ENCODE peak calls at places on chromosomes 4 and X, in eight cellular contexts. Z, L, K, A, B, E, Q and P are unnamed samples.

GRCh38 chr4:159778298-159778697 is 675.4 kb downstream of the RAPGEF2 start:
- DNase-seq in B (no peak), Q (peak; percentile 5), L (no peak), K (no peak), Z (no peak), A (no peak), E (no peak), P (no peak)

GRCh38 chrX:8748855-8749254 is 16.9 kb upstream of the ANOS1 start:
- DNase-seq in B (no peak), Z (no peak), E (no peak), Q (peak; percentile 39), K (no peak), A (no peak), L (no peak), P (peak; percentile 12)

GRCh38 chr4:41360911-41361830 is 104.4 kb downstream of the UCHL1 start:
- DNase-seq in B (peak; percentile 69), L (peak; percentile 36), Z (no peak), K (no peak), E (peak; percentile 56), A (peak; percentile 43), Q (no peak), P (no peak)

GRCh38 chr4:78293348-78293747 is 236.2 kb downstream of the FRAS1 start:
- DNase-seq in Z (no peak), E (no peak), L (no peak), A (no peak), Q (no peak), B (no peak), K (no peak), P (no peak)

GRCh38 chrX:41019041-41019392 is 66.2 kb upstream of the USP9X start:
- DNase-seq in E (no peak), K (no peak), Z (no peak), L (no peak), Q (no peak), A (no peak), B (no peak), P (no peak)

GRCh38 chr4:168931215-168931650 is 78.8 kb downstream of the CBR4 start:
- DNase-seq in Z (no peak), K (no peak), A (no peak), B (no peak), L (no peak), Q (no peak), E (no peak), P (no peak)

GRCh38 chr4:78779280-78779679 is 3.1 kb downstream of the BMP2K start:
- DNase-seq in A (no peak), B (no peak), L (no peak), Q (no peak), E (no peak), Z (no peak), K (no peak), P (peak; percentile 60)

GRCh38 chr4:176988226-176988625 is 195.5 kb upstream of the VEGFC start:
- DNase-seq in Q (no peak), A (no peak), K (no peak), L (no peak), Z (no peak), E (no peak), B (no peak), P (no peak)

GRCh38 chrX:20267924-20268701 is 1.4 kb upstream of the RPS6KA3 start:
- DNase-seq in E (peak; percentile 52), A (peak; percentile 40), Z (peak; percentile 60), K (peak; percentile 1), Q (no peak), L (peak; percentile 66), B (peak; percentile 48), P (peak; percentile 22)

GRCh38 chr4:173272987-173273386 is 61.2 kb downstream of the HMGB2 start:
- DNase-seq in A (no peak), L (no peak), K (no peak), B (no peak), Q (no peak), Z (no peak), E (no peak), P (no peak)

GRCh38 chr4:1988327-1988724 is 20.4 kb downstream of the NELFA start:
- DNase-seq in B (no peak), L (no peak), Z (no peak), A (no peak), Q (no peak), E (no peak), K (no peak), P (no peak)

GRCh38 chr4:70405765-70406164 is 8.0 kb downstream of the OPRPN start:
- DNase-seq in A (no peak), Z (no peak), L (no peak), Q (no peak), K (no peak), B (no peak), E (no peak), P (no peak)

GRCh38 chr4:106541253-106541652 is 172.7 kb upstream of the GIMD1 start:
- DNase-seq in K (no peak), B (no peak), A (no peak), L (no peak), Q (no peak), E (no peak), Z (no peak), P (no peak)

GRCh38 chr4:188714907-188715306 is 575.7 kb downstream of the TRIML1 start:
- DNase-seq in Q (no peak), L (no peak), Z (no peak), B (no peak), A (no peak), K (no peak), E (no peak), P (no peak)

GRCh38 chr4:53558061-53558801 is 33.1 kb downstream of the LNX1 start:
- DNase-seq in E (no peak), L (no peak), A (no peak), K (no peak), B (no peak), Z (no peak), Q (peak; percentile 69), P (no peak)

GRCh38 chr4:70559216-70559830 is 32.7 kb upstream of the AMBN start:
- DNase-seq in K (no peak), A (peak; percentile 28), E (no peak), L (peak; percentile 26), Z (peak; percentile 18), Q (peak; percentile 51), B (peak; percentile 54), P (peak; percentile 57)

GRCh38 chr4:87497586-87497985 is 31.6 kb downstream of the SPARCL1 start:
- DNase-seq in L (no peak), A (no peak), Q (no peak), E (no peak), Z (no peak), B (no peak), K (no peak), P (no peak)

GRCh38 chr4:183350317-183351071 is 28.3 kb upstream of the CLDN24 start:
- DNase-seq in Q (no peak), L (no peak), Z (no peak), B (peak; percentile 18), K (no peak), A (no peak), E (no peak), P (no peak)

GRCh38 chr4:183348136-183348535 is 25.9 kb upstream of the CLDN24 start:
- DNase-seq in Z (no peak), Q (no peak), A (no peak), E (no peak), K (no peak), B (no peak), L (no peak), P (no peak)

GRCh38 chr4:183347586-183347985 is 25.4 kb upstream of the CLDN24 start:
- DNase-seq in K (no peak), E (no peak), B (no peak), L (no peak), Z (no peak), A (no peak), Q (no peak), P (no peak)

GRCh38 chr4:183348706-183349659 is 26.8 kb upstream of the CLDN24 start:
- DNase-seq in B (no peak), L (no peak), A (no peak), Q (peak; percentile 28), K (no peak), E (no peak), Z (no peak), P (peak; percentile 82)

GRCh38 chr4:183349673-183350072 is 27.4 kb upstream of the CLDN24 start:
- DNase-seq in L (no peak), Q (no peak), Z (no peak), K (no peak), B (no peak), E (no peak), A (no peak), P (no peak)
- TF ChIP-seq POLR2A in L (no peak), Q (no peak), Z (no peak), K (no peak), B (no peak), E (no peak), A (no peak), P (no peak)

DNA sequence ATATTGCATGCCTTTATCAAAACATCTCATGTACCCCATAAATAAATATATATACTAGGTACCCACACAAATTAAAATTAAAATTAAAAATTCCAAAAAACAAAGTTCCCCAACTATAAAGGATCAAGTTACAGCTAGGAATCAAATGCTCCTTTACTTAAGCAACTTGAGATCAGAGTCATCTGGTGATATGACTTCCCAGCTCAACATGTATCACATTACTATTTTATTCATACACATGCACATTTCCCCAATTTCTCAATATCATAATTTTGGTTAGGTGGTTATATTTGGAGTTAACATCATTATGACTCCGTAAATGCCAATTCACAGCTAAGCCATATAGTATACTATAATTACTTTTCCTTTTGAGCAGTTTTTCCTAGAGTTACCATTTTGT is 60.9 kb downstream of the CLOCK start:
- DNase-seq in Z (no peak), B (no peak), A (no peak), K (no peak), E (no peak), L (no peak), Q (no peak), P (no peak)
- TF ChIP-seq POLR2A in Z (no peak), B (no peak), A (no peak), K (no peak), E (no peak), L (no peak), Q (no peak), P (no peak)

DNA sequence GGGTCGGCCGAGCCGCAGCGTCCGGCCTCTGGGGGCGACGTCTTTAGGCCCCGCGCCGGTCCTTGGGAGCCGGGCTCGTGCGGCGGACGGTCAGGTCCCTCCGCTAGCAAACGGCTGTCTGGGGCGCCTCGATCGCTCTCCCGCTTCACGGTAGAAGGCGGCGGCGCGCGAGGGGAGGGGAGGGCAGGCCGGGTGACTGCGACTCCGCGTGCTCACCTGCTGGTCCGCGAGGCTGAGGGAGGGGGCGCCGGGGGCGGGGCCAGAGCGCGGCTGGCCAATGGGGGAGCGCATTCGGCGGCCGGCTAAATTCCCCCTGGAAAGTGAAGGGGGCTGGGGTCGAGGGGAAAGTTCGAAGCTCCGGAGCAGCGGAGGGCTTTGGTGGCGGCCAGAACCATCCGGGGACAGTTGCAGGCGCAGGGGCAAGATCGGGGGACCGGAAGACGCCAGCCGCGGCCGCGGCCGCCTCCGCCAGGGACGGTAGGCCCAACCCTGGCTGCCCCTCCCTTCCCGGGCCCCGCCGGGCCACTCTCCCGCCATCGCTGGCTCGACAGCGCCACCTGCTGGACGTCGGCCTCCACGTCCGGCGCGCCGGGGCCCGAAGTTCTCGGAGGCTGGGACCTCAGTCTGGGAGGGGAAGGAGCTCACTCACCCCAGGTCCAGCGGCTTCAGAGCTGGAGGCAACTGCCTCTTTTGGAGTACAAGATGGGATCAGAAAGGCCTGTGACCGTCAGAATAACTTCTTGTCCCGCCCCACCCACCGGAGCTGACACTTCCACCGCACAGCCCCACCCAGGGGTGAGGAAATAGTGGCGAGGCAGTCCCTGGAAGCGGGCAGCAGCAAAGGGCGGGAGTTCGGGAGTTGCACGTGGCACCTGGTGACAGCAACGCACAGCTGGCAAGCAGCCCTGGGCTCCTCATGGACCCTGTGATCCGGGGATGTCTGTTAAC is 49.9 kb downstream of the ELF4 start:
- DNase-seq in A (peak; percentile 86), B (peak; percentile 75), K (peak; percentile 3), E (peak; percentile 76), L (peak; percentile 84), Q (peak; percentile 80), Z (peak; percentile 71), P (peak; percentile 82)
- TF ChIP-seq POLR2A in A (peak; percentile 21), B (no peak), K (no peak), E (no peak), L (no peak), Q (no peak), Z (peak; percentile 10), P (no peak)

GRCh38 chrX:68498508-68499379 is at the start of gene YIPF6:
- DNase-seq in Q (peak; percentile 84), Z (peak; percentile 69), L (peak; percentile 77), K (no peak), A (peak; percentile 83), B (peak; percentile 82), E (peak; percentile 81), P (peak; percentile 86)
- TF ChIP-seq POLR2A in Q (peak; percentile 88), Z (peak; percentile 79), L (peak; percentile 72), K (peak; percentile 46), A (peak; percentile 87), B (peak; percentile 87), E (peak; percentile 76), P (peak; percentile 98)